ENCODE peak calls at places on chromosomes 2 and 18, in four cellular contexts. One of them, this sample, is unnamed.

GRCh38 chr2:55922488-55922887 is 1.1 kb downstream of the EFEMP1 start:
- DNase-seq in thyroid gland: peak; percentile 9
- DNase-seq in mesenchymal stem cell: peak; percentile 69
- DNase-seq in heart right ventricle: no peak
- DNase-seq in this sample: peak; percentile 52

GRCh38 chr2:230457073-230457768 is 41.2 kb downstream of the SP100 start:
- DNase-seq in thyroid gland: no peak
- DNase-seq in mesenchymal stem cell: no peak
- DNase-seq in heart right ventricle: no peak
- DNase-seq in this sample: no peak

GRCh38 chr2:23603156-23603555 is 218.2 kb downstream of the KLHL29 start:
- DNase-seq in thyroid gland: no peak
- DNase-seq in mesenchymal stem cell: no peak
- DNase-seq in heart right ventricle: no peak
- DNase-seq in this sample: no peak

GRCh38 chr2:86584164-86584913 is 21.1 kb upstream of the CHMP3 start:
- DNase-seq in thyroid gland: no peak
- DNase-seq in mesenchymal stem cell: peak; percentile 79
- DNase-seq in heart right ventricle: no peak
- DNase-seq in this sample: no peak

GRCh38 chr2:117126656-117127055 is 687.8 kb upstream of the DDX18 start:
- DNase-seq in thyroid gland: no peak
- DNase-seq in mesenchymal stem cell: no peak
- DNase-seq in heart right ventricle: no peak
- DNase-seq in this sample: no peak

GRCh38 chr2:30622452-30622851 is 175.4 kb downstream of the LCLAT1 start:
- DNase-seq in thyroid gland: no peak
- DNase-seq in mesenchymal stem cell: no peak
- DNase-seq in heart right ventricle: no peak
- DNase-seq in this sample: no peak

GRCh38 chr2:33136056-33136455 is 189.3 kb downstream of the LTBP1 start:
- DNase-seq in thyroid gland: peak; percentile 5
- DNase-seq in mesenchymal stem cell: no peak
- DNase-seq in heart right ventricle: no peak
- DNase-seq in this sample: no peak

GRCh38 chr2:206457188-206457634 is 13.9 kb downstream of the ADAM23 start:
- DNase-seq in thyroid gland: no peak
- DNase-seq in mesenchymal stem cell: no peak
- DNase-seq in heart right ventricle: no peak
- DNase-seq in this sample: no peak

GRCh38 chr18:24785019-24785418 is 324.6 kb downstream of the HRH4 start:
- DNase-seq in thyroid gland: no peak
- DNase-seq in mesenchymal stem cell: no peak
- DNase-seq in heart right ventricle: no peak
- DNase-seq in this sample: no peak

GRCh38 chr18:10559566-10560456 is 34.0 kb downstream of the NAPG start:
- DNase-seq in thyroid gland: peak; percentile 52
- DNase-seq in mesenchymal stem cell: no peak
- DNase-seq in heart right ventricle: no peak
- DNase-seq in this sample: no peak

GRCh38 chr2:44429034-44429433 is 67.3 kb downstream of the CAMKMT start:
- DNase-seq in thyroid gland: no peak
- DNase-seq in mesenchymal stem cell: peak; percentile 15
- DNase-seq in heart right ventricle: no peak
- DNase-seq in this sample: no peak

GRCh38 chr2:120221616-120222015 is 1.6 kb downstream of the TMEM185B start:
- DNase-seq in thyroid gland: no peak
- DNase-seq in mesenchymal stem cell: no peak
- DNase-seq in heart right ventricle: no peak
- DNase-seq in this sample: no peak

GRCh38 chr2:46356993-46357392 is 59.8 kb downstream of the EPAS1 start:
- DNase-seq in thyroid gland: no peak
- DNase-seq in mesenchymal stem cell: no peak
- DNase-seq in heart right ventricle: no peak
- DNase-seq in this sample: no peak

GRCh38 chr2:20224716-20225293 is at the start of gene SDC1:
- DNase-seq in thyroid gland: peak; percentile 73
- DNase-seq in mesenchymal stem cell: peak; percentile 58
- DNase-seq in heart right ventricle: no peak
- DNase-seq in this sample: peak; percentile 61

GRCh38 chr2:238448031-238448955 is 21.6 kb downstream of the ASB1 start:
- DNase-seq in thyroid gland: no peak
- DNase-seq in mesenchymal stem cell: no peak
- DNase-seq in heart right ventricle: no peak
- DNase-seq in this sample: no peak

GRCh38 chr2:238450440-238450861 is 23.7 kb downstream of the ASB1 start:
- DNase-seq in thyroid gland: no peak
- DNase-seq in mesenchymal stem cell: no peak
- DNase-seq in heart right ventricle: no peak
- DNase-seq in this sample: no peak

GRCh38 chr2:238449909-238450417 is 23.2 kb downstream of the ASB1 start:
- DNase-seq in thyroid gland: peak; percentile 22
- DNase-seq in mesenchymal stem cell: peak; percentile 70
- DNase-seq in heart right ventricle: peak; percentile 63
- DNase-seq in this sample: no peak

GRCh38 chr2:238446371-238446770 is 19.6 kb downstream of the ASB1 start:
- DNase-seq in thyroid gland: no peak
- DNase-seq in mesenchymal stem cell: no peak
- DNase-seq in heart right ventricle: no peak
- DNase-seq in this sample: no peak

DNA sequence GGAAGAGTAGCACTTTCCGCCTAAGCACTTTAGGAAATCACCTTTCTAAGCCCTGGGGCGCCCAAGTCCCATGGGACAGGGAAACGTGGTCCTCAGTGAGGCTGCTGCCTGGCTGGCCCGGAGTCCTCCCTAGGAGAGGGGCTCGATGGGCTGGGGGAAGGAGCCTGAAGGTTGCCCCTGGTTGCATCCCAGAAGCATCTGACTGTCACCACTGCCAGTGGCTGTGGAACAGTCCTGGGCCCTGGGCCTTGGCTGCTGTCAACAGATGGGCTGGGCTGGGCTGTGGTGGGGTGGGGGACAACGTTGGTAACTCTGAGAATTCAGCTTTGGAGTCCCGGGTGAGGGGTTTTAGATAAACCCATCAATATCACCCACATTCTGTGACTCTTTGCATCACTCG is 22.5 kb downstream of the ASB1 start:
- DNase-seq in thyroid gland: no peak
- DNase-seq in mesenchymal stem cell: no peak
- DNase-seq in heart right ventricle: no peak
- DNase-seq in this sample: no peak
- H3K27ac ChIP-seq in thyroid gland: no peak overlapping the region
- H3K27ac ChIP-seq in mesenchymal stem cell: no peak overlapping the region
- H3K27ac ChIP-seq in heart right ventricle: peak overlapping the region; percentile 65
- H3K27ac ChIP-seq in this sample: no peak overlapping the region

GRCh38 chr18:48922801-48923730 is 27.7 kb downstream of the SMAD7 start:
- DNase-seq in thyroid gland: no peak
- DNase-seq in mesenchymal stem cell: peak; percentile 96
- DNase-seq in heart right ventricle: no peak
- DNase-seq in this sample: peak; percentile 88

GRCh38 chr18:48923746-48924580 is 26.8 kb downstream of the SMAD7 start:
- DNase-seq in thyroid gland: no peak
- DNase-seq in mesenchymal stem cell: peak; percentile 91
- DNase-seq in heart right ventricle: no peak
- DNase-seq in this sample: no peak

GRCh38 chr18:48921305-48922202 is 29.2 kb downstream of the SMAD7 start:
- DNase-seq in thyroid gland: no peak
- DNase-seq in mesenchymal stem cell: no peak
- DNase-seq in heart right ventricle: no peak
- DNase-seq in this sample: no peak

GRCh38 chr18:48920408-48921038 is 30.2 kb downstream of the SMAD7 start:
- DNase-seq in thyroid gland: no peak
- DNase-seq in mesenchymal stem cell: no peak
- DNase-seq in heart right ventricle: no peak
- DNase-seq in this sample: no peak

GRCh38 chr18:48922203-48922800 is 28.5 kb downstream of the SMAD7 start:
- DNase-seq in thyroid gland: no peak
- DNase-seq in mesenchymal stem cell: no peak
- DNase-seq in heart right ventricle: no peak
- DNase-seq in this sample: no peak
- H3K4me1 ChIP-seq in thyroid gland: peaks cover 64% of the 10 kb centered on the region
- H3K4me1 ChIP-seq in mesenchymal stem cell: peaks cover 58% of the 10 kb centered on the region
- H3K4me1 ChIP-seq in heart right ventricle: peaks cover 88% of the 10 kb centered on the region
- H3K4me1 ChIP-seq in this sample: no peaks in the 10 kb centered on the region

DNA sequence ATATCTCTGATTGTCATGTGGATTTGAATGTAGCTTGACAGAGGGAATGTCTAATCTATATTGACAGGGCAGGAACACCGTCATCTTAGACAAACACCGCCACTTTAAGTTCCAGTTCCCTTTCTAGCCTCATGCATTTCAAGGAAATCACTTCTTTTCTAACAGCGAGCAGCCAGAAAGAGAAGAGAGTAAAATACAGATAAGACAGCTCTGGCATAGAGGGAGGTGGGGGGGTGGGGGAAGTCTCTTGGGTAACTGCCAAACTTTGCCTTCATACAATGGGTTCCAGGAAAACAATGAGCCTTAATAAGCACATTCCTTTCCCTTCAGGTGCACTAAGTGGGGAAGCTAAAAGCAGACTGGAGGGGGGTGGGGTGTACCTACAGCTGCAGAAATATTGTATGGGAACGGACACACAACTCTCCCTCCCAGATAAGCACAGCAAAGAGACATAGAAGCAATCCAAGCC is 37.2 kb downstream of the CASP10 start:
- DNase-seq in thyroid gland: peak; percentile 66
- DNase-seq in mesenchymal stem cell: no peak
- DNase-seq in heart right ventricle: peak; percentile 65
- DNase-seq in this sample: no peak
- H3K27ac ChIP-seq in thyroid gland: no peak overlapping the region
- H3K27ac ChIP-seq in mesenchymal stem cell: no peak overlapping the region
- H3K27ac ChIP-seq in heart right ventricle: peak overlapping the region; percentile 41
- H3K27ac ChIP-seq in this sample: no peak overlapping the region

GRCh38 chr2:145748927-145749326 is 1229.0 kb upstream of the ZEB2 start:
- DNase-seq in thyroid gland: no peak
- DNase-seq in mesenchymal stem cell: no peak
- DNase-seq in heart right ventricle: no peak
- DNase-seq in this sample: no peak
- H3K4me1 ChIP-seq in thyroid gland: peaks cover 26% of the 10 kb centered on the region
- H3K4me1 ChIP-seq in mesenchymal stem cell: peaks cover 2% of the 10 kb centered on the region
- H3K4me1 ChIP-seq in heart right ventricle: peaks cover 31% of the 10 kb centered on the region
- H3K4me1 ChIP-seq in this sample: peaks cover 9% of the 10 kb centered on the region

GRCh38 chr2:43026451-43027102 is 199.8 kb downstream of the ZFP36L2 start:
- DNase-seq in thyroid gland: peak; percentile 72
- DNase-seq in mesenchymal stem cell: no peak
- DNase-seq in heart right ventricle: no peak
- DNase-seq in this sample: peak; percentile 36
- H3K27ac ChIP-seq in thyroid gland: peak overlapping the region; percentile 22
- H3K27ac ChIP-seq in mesenchymal stem cell: no peak overlapping the region
- H3K27ac ChIP-seq in heart right ventricle: peak overlapping the region; percentile 65
- H3K27ac ChIP-seq in this sample: no peak overlapping the region

GRCh38 chr2:143152219-143152618 is 23.0 kb downstream of the ARHGAP15 start:
- DNase-seq in thyroid gland: no peak
- DNase-seq in mesenchymal stem cell: no peak
- DNase-seq in heart right ventricle: no peak
- DNase-seq in this sample: no peak

GRCh38 chr2:143150287-143150686 is 21.1 kb downstream of the ARHGAP15 start:
- DNase-seq in thyroid gland: no peak
- DNase-seq in mesenchymal stem cell: no peak
- DNase-seq in heart right ventricle: no peak
- DNase-seq in this sample: no peak

GRCh38 chr2:143145056-143145455 is 15.8 kb downstream of the ARHGAP15 start:
- DNase-seq in thyroid gland: no peak
- DNase-seq in mesenchymal stem cell: no peak
- DNase-seq in heart right ventricle: no peak
- DNase-seq in this sample: no peak

GRCh38 chr2:143151111-143151752 is 22.0 kb downstream of the ARHGAP15 start:
- DNase-seq in thyroid gland: no peak
- DNase-seq in mesenchymal stem cell: no peak
- DNase-seq in heart right ventricle: no peak
- DNase-seq in this sample: no peak

DNA sequence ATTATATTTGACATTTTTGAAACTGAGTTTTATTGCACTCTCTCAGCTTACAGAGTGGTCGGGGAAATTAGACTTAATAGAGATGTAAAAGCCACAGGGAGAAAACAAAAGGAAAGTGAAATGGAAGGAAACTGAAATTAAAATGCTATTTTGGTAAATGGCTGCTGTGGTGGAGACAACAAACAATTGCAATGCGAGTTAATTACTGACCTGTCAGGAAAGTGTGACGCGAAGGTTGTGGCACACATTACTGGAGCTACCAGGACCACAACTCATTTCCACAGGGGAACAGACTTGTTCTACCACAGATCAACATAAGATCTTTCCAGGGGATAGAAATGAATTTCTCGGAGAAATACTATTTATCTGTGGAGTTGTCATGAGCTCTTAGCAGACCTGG is 19.5 kb downstream of the ARHGAP15 start:
- DNase-seq in thyroid gland: no peak
- DNase-seq in mesenchymal stem cell: no peak
- DNase-seq in heart right ventricle: no peak
- DNase-seq in this sample: no peak
- H3K4me1 ChIP-seq in thyroid gland: no peaks in the 10 kb centered on the region
- H3K4me1 ChIP-seq in mesenchymal stem cell: peaks cover 4% of the 10 kb centered on the region
- H3K4me1 ChIP-seq in heart right ventricle: no peaks in the 10 kb centered on the region
- H3K4me1 ChIP-seq in this sample: no peaks in the 10 kb centered on the region

GRCh38 chr18:12255626-12256026 is 1.5 kb downstream of the CIDEA start:
- DNase-seq in thyroid gland: no peak
- DNase-seq in mesenchymal stem cell: peak; percentile 27
- DNase-seq in heart right ventricle: no peak
- DNase-seq in this sample: no peak
- H3K27ac ChIP-seq in thyroid gland: no peak overlapping the region
- H3K27ac ChIP-seq in mesenchymal stem cell: no peak overlapping the region
- H3K27ac ChIP-seq in heart right ventricle: no peak overlapping the region
- H3K27ac ChIP-seq in this sample: no peak overlapping the region

GRCh38 chr2:42176992-42177738 is 8.0 kb downstream of the EML4 start:
- DNase-seq in thyroid gland: no peak
- DNase-seq in mesenchymal stem cell: no peak
- DNase-seq in heart right ventricle: no peak
- DNase-seq in this sample: no peak

GRCh38 chr2:42183775-42184174 is 14.6 kb downstream of the EML4 start:
- DNase-seq in thyroid gland: no peak
- DNase-seq in mesenchymal stem cell: no peak
- DNase-seq in heart right ventricle: no peak
- DNase-seq in this sample: no peak

GRCh38 chr2:42182654-42183308 is 13.6 kb downstream of the EML4 start:
- DNase-seq in thyroid gland: no peak
- DNase-seq in mesenchymal stem cell: no peak
- DNase-seq in heart right ventricle: no peak
- DNase-seq in this sample: no peak

GRCh38 chr2:42180300-42180699 is 11.1 kb downstream of the EML4 start:
- DNase-seq in thyroid gland: no peak
- DNase-seq in mesenchymal stem cell: no peak
- DNase-seq in heart right ventricle: no peak
- DNase-seq in this sample: no peak

DNA sequence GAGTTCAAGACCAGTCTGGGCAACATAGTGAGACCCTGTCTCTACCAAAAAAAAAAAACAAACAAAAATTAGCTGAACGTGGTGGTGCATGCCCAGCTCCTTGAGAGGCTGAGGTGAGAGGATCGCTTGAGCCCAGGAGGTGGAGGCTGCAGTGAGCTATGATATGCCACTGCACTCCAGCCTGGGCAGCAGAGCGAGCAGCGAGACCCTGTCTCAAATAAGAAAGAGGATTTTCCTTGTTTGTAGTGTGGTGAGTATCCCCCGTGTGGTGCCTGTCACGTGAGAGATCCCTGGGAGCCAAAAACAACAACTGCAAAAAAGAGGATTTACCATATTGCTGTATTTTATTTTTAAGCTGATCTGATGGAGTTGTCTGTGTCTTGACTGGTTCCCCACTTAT is 9.2 kb downstream of the EML4 start:
- DNase-seq in thyroid gland: no peak
- DNase-seq in mesenchymal stem cell: no peak
- DNase-seq in heart right ventricle: no peak
- DNase-seq in this sample: no peak
- H3K4me1 ChIP-seq in thyroid gland: peaks cover 13% of the 10 kb centered on the region
- H3K4me1 ChIP-seq in mesenchymal stem cell: peaks cover 5% of the 10 kb centered on the region
- H3K4me1 ChIP-seq in heart right ventricle: peaks cover 9% of the 10 kb centered on the region
- H3K4me1 ChIP-seq in this sample: peaks cover 6% of the 10 kb centered on the region